ENCODE peak calls at places on chromosomes 4 and X, in four cellular contexts. M, Z, I and G are unnamed samples. For H3K4me1, the result is how much of the 10 kb centered on the place peaks cover.

GRCh38 chrX:151896734-151897474 is 15.8 kb upstream of the MAGEA4 start:
- DNase-seq in M (no peak), Z (no peak), I (no peak), G (no peak)

GRCh38 chr4:5993063-5993745 is 25.0 kb downstream of the C4orf50 start:
- DNase-seq in M (peak), Z (no peak), I (no peak), G (no peak)

GRCh38 chr4:38669233-38669632 is 5.2 kb downstream of the KLF3 start:
- DNase-seq in M (no peak), Z (no peak), I (no peak), G (no peak)

GRCh38 chrX:10949541-10949940 is 161.6 kb upstream of the HCCS start:
- DNase-seq in M (no peak), Z (no peak), I (no peak), G (no peak)

GRCh38 chrX:70852294-70852693 is 56.2 kb downstream of the TEX11 start:
- DNase-seq in M (no peak), Z (no peak), I (no peak), G (no peak)

GRCh38 chr4:185726931-185727330 is 85.1 kb downstream of the SORBS2 start:
- DNase-seq in M (peak), Z (no peak), I (no peak), G (no peak)

GRCh38 chr4:145339075-145339725 is 142.5 kb upstream of the SMAD1 start:
- DNase-seq in M (no peak), Z (no peak), I (no peak), G (no peak)

GRCh38 chr4:23149815-23150214 is 457.1 kb downstream of the GBA3 start:
- DNase-seq in M (no peak), Z (no peak), I (no peak), G (no peak)

GRCh38 chr4:141797966-141798365 is 161.6 kb downstream of the IL15 start:
- DNase-seq in M (no peak), Z (no peak), I (no peak), G (no peak)

GRCh38 chr4:7893539-7893938 is 46.1 kb downstream of the AFAP1 start:
- DNase-seq in M (no peak), Z (no peak), I (no peak), G (no peak)

GRCh38 chrX:30875957-30876356 is 13.1 kb downstream of the TAB3 start:
- DNase-seq in M (no peak), Z (no peak), I (no peak), G (no peak)

GRCh38 chr4:80035336-80035735 is 37.7 kb downstream of the ANTXR2 start:
- DNase-seq in M (no peak), Z (no peak), I (no peak), G (no peak)

GRCh38 chr4:20773144-20773997 is 73.1 kb downstream of the PACRGL start:
- DNase-seq in M (peak), Z (peak), I (peak), G (peak)

GRCh38 chrX:24235084-24235710 is 78.7 kb downstream of the SUPT20HL2 start:
- DNase-seq in M (no peak), Z (no peak), I (no peak), G (no peak)

GRCh38 chrX:110806145-110806544 is 10.5 kb upstream of the CHRDL1 start:
- DNase-seq in M (no peak), Z (no peak), I (no peak), G (no peak)

GRCh38 chr4:123481034-123481433 is 84.4 kb downstream of the SPRY1 start:
- DNase-seq in M (no peak), Z (no peak), I (no peak), G (no peak)

GRCh38 chr4:3475713-3476260 is 12.7 kb downstream of the DOK7 start:
- DNase-seq in M (no peak), Z (no peak), I (no peak), G (no peak)

GRCh38 chr4:26819026-26819425 is 41.6 kb upstream of the STIM2 start:
- DNase-seq in M (no peak), Z (no peak), I (no peak), G (no peak)

GRCh38 chrX:151754641-151755215 is 20.2 kb downstream of the CNGA2 start:
- DNase-seq in M (no peak), Z (no peak), I (no peak), G (no peak)

GRCh38 chr4:138494931-138495330 is 252.8 kb upstream of the SLC7A11 start:
- DNase-seq in M (no peak), Z (no peak), I (peak), G (no peak)

GRCh38 chr4:92231511-92231910 is 72.3 kb upstream of the GRID2 start:
- DNase-seq in M (no peak), Z (no peak), I (no peak), G (no peak)

GRCh38 chrX:9533611-9534010 is 68.8 kb downstream of the TBL1X start:
- DNase-seq in M (no peak), Z (no peak), I (no peak), G (no peak)

GRCh38 chr4:16250665-16251365 is 24.5 kb upstream of the TAPT1 start:
- DNase-seq in M (no peak), Z (no peak), I (no peak), G (no peak)

GRCh38 chrX:97895751-97896150 is 1012.0 kb downstream of the RPA4 start:
- DNase-seq in M (no peak), Z (no peak), I (no peak), G (no peak)

GRCh38 chr4:64384237-64385176 is 24.7 kb downstream of the TECRL start:
- DNase-seq in M (no peak), Z (no peak), I (no peak), G (no peak)

GRCh38 chrX:99091459-99091858 is 1318.6 kb downstream of the PCDH19 start:
- DNase-seq in M (no peak), Z (no peak), I (no peak), G (no peak)

GRCh38 chrX:14915596-14915995 is 42.4 kb downstream of the MOSPD2 start:
- DNase-seq in M (no peak), Z (no peak), I (no peak), G (no peak)

GRCh38 chr4:7159923-7160322 is 32.4 kb upstream of the SORCS2 start:
- DNase-seq in M (no peak), Z (no peak), I (no peak), G (no peak)

GRCh38 chr4:6470502-6471302 is 1.7 kb downstream of the PPP2R2C start:
- DNase-seq in M (peak), Z (peak), I (no peak), G (peak)

GRCh38 chrX:153556767-153557166 is 39.3 kb downstream of the ATP2B3 start:
- DNase-seq in M (no peak), Z (no peak), I (no peak), G (no peak)

GRCh38 chrX:38669425-38669824 is 108.1 kb downstream of the TSPAN7 start:
- DNase-seq in M (no peak), Z (no peak), I (no peak), G (no peak)

GRCh38 chr4:98993419-98994071 is 2.0 kb upstream of the METAP1 start:
- DNase-seq in M (no peak), Z (no peak), I (no peak), G (no peak)

GRCh38 chrX:144681501-144681900 is 565.8 kb upstream of the SPANXN1 start:
- DNase-seq in M (no peak), Z (no peak), I (no peak), G (no peak)

GRCh38 chr4:123325241-123325681 is 71.3 kb upstream of the SPRY1 start:
- DNase-seq in M (no peak), Z (no peak), I (no peak), G (no peak)

GRCh38 chr4:7073526-7074390 is 5.9 kb upstream of the GRPEL1 start:
- DNase-seq in M (no peak), Z (no peak), I (peak), G (no peak)

GRCh38 chrX:19769467-19769866 is 117.9 kb downstream of the SH3KBP1 start:
- DNase-seq in M (no peak), Z (no peak), I (no peak), G (no peak)

GRCh38 chrX:19775830-19776498 is 111.4 kb downstream of the SH3KBP1 start:
- DNase-seq in M (no peak), Z (no peak), I (no peak), G (no peak)

GRCh38 chrX:19774905-19775304 is 112.5 kb downstream of the SH3KBP1 start:
- DNase-seq in M (no peak), Z (no peak), I (no peak), G (no peak)

GRCh38 chrX:19772306-19772705 is 115.1 kb downstream of the SH3KBP1 start:
- DNase-seq in M (no peak), Z (no peak), I (no peak), G (no peak)

GRCh38 chrX:19772759-19773623 is 114.4 kb downstream of the SH3KBP1 start:
- DNase-seq in M (no peak), Z (no peak), I (no peak), G (no peak)
- H3K4me1 ChIP-seq in M (under half), Z (under half), I (under half), G (under half)

GRCh38 chr4:2333356-2333841 is 71.5 kb upstream of the MXD4 start:
- DNase-seq in M (no peak), Z (no peak), I (no peak), G (no peak)
- TF ChIP-seq POLR2A in M (no peak), Z (no peak), I (no peak), G (no peak)

DNA sequence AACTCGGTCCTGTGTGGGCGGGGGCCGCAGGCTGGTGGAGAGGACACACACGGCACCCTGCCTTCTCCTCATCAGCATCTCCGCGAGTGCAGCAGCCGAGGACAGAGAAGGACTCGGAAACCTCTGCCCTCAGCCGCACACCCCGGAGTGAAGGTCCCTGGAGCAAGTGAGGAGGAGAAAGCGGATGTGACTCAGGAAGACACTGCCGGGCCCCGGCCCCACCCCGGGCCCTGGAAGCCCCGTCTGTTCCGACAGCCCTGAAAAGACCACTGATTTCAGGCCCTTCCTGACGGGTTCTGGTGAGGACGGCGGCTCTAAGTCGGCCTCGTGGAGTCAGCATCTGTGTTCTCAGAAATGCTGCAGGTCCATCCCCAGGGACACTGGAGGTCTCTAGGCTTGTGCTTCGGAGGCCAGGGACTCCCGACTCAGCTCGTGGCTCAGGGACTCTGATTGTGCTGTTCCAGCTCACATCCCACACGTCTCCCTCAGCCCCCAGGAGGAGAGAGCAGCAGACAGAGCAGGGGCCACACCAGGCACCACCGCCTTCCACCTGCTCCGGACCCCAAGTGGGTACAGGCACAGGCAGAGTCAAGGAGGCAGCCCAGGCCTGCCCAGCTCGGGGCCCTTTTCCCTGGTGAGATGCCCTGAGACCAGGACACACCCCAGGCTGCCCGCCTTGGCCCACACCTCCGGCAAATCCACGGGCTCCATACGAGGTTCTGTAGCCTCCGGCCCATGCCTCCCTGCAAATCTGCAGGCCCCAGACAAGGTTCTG is 134.5 kb upstream of the NKX1-1 start:
- DNase-seq in M (no peak), Z (no peak), I (no peak), G (no peak)
- H3K4me1 ChIP-seq in M (under half), Z (under half), I (under half), G (under half)

DNA sequence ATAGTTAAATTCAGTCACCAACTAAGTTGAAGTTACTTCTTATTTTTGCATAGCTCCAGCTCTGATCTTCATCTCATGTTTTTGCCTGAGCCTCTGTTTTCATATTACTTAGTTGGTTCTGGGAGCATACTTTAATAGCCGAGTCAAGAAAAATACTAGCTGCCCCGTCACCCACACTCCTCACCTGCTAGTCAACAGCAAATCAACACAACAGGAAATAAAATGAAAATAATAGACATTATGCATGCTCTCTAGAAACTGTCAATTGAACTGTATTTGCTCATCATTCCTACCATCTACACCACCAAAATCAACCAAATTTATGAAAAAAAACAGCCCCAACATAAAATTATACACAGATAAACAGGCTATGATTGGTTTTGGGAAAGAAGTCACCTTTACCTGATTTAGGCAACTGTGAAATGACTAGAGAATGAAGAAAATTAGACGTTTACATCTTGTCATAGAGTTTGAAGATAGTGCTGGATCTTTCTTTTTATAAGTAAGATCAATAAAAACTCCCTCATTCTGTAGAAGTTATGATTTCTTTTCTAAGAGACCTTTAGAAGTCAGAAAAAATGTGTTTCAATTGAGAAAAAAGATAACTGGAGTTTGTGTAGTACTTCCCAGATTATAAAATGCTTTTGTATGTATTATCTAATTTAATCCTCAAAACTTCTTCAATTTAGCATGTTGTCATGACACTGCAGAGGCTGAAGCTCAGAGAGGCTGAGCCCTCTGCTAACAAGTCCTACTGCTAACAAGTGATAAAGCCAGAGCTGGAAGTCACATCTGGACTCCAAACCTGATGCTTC is 7.0 kb downstream of the ALB start:
- DNase-seq in M (no peak), Z (no peak), I (no peak), G (no peak)
- TF ChIP-seq POLR2A in M (no peak), Z (no peak), I (no peak), G (no peak)

DNA sequence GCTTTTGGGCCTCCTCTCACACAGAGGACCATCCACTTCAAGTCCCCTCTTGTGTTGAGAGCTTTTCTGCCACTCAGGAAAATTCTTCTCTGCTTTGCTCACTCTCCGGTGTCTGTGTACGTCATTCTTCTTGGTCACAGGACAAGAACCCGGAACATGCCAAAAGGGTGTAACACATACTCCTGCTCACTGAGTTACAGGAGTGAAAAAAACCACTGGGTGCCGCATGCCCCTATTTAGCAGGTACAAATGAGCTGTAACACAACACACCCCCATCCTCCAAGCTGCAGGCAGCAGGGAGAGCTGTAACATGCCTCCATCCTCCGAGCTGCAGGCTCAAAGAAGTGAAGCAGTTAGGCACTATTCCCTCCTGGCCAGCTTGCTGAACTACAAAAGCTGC is 13.0 kb upstream of the CXCL2 start:
- DNase-seq in M (no peak), Z (no peak), I (no peak), G (no peak)
- H3K4me1 ChIP-seq in M (under half), Z (under half), I (half or more), G (under half)

DNA sequence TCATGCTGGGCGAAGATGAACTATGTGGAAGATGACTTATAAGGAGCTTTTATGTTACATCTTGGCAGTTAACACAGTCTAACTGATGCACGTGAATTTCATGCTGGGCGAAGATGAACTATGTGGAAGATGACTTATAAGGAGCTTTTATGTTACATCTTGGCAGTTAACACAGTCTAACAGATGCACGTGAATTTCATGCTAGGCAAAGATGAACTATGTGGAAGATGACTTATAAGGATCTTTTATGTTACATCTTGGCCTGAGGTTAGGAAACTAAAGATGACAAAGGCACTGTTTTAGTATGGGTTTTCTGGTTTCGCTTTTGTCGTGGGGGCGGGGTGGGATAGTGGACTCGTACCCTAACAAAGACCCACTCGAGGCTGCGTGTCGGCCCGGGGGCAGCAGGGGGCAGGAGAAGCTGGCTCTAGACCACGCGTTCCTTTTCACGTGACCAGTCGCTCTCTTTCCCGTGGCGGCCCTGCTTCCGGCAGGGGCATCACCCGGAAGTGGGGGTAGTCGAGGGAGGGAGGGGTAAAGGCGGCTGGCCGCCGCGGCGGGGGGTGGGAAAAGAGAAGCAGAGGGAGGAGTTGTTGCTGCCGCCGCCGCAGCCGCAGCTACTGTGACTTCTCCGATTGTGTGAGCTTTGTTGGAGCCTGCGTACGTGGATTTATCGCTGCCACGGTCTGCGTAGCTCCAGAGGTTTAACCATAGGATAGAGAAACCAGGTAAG is at the start of gene ATP7A:
- DNase-seq in M (peak), Z (peak), I (peak), G (peak)
- TF ChIP-seq POLR2A in M (peak), Z (peak), I (no peak), G (no peak)

GRCh38 chr4:147782087-147782781 is 50.3 kb downstream of the ARHGAP10 start:
- DNase-seq in M (no peak), Z (no peak), I (peak), G (no peak)
- H3K4me1 ChIP-seq in M (half or more), Z (under half), I (half or more), G (under half)